ENCODE peak calls at places on chromosomes 16 and 17, in six cellular contexts. B is GM18507; K is stimulated activated CD4-positive, alpha-beta T cell treated with anti-CD3 and anti-CD28 coated beads, Interleukin-1b, Interleukin-23, amount 100 ng/mL, for 48 hours; C is EH; M is pons; Y is HAP-1. H is an unnamed sample.

GRCh38 chr16:80935691-80936090 is 71.0 kb downstream of the CMC2 start:
- DNase-seq in B (no peak), K (no peak), C (no peak), M (no peak), Y (no peak), H (no peak)

GRCh38 chr16:9134739-9135138 is 43.3 kb downstream of the HAPSTR1 start:
- DNase-seq in B (peak; percentile 47), K (peak; percentile 68), C (peak; percentile 62), M (peak; percentile 37), Y (peak; percentile 75), H (peak; percentile 47)

GRCh38 chr16:67157106-67157748 is 2.5 kb downstream of the TRADD start:
- DNase-seq in B (no peak), K (no peak), C (no peak), M (no peak), Y (no peak), H (no peak)

GRCh38 chr16:14302399-14303181 is 231.5 kb downstream of the MRTFB start:
- DNase-seq in B (no peak), K (no peak), C (no peak), M (no peak), Y (peak; percentile 70), H (no peak)

GRCh38 chr16:11001611-11002010 is 57.2 kb downstream of the CLEC16A start:
- DNase-seq in B (no peak), K (no peak), C (no peak), M (no peak), Y (no peak), H (no peak)

GRCh38 chr17:48617515-48618365 is 2.6 kb upstream of the HOXB8 start:
- DNase-seq in B (no peak), K (no peak), C (no peak), M (no peak), Y (no peak), H (no peak)

GRCh38 chr16:86951831-86952598 is 365.2 kb downstream of the C16orf95 start:
- DNase-seq in B (no peak), K (no peak), C (peak; percentile 99), M (no peak), Y (no peak), H (peak; percentile 100)

GRCh38 chr17:51046527-51047384 is 73.9 kb downstream of the SPAG9 start:
- DNase-seq in B (no peak), K (no peak), C (peak; percentile 81), M (peak; percentile 99), Y (peak; percentile 89), H (peak; percentile 97)

GRCh38 chr16:80084614-80085013 is 456.2 kb upstream of the DYNLRB2 start:
- DNase-seq in B (no peak), K (no peak), C (peak; percentile 30), M (peak; percentile 69), Y (peak; percentile 68), H (peak; percentile 44)

GRCh38 chr17:56912105-56912999 is 1.5 kb downstream of the TRIM25 start:
- DNase-seq in B (no peak), K (no peak), C (peak; percentile 29), M (no peak), Y (no peak), H (no peak)

GRCh38 chr16:73692861-73693260 is 603.8 kb upstream of the PSMD7 start:
- DNase-seq in B (no peak), K (no peak), C (no peak), M (no peak), Y (no peak), H (no peak)

GRCh38 chr17:850828-851759 is 68.9 kb downstream of the MRM3 start:
- DNase-seq in B (no peak), K (no peak), C (peak; percentile 82), M (no peak), Y (no peak), H (peak; percentile 68)

GRCh38 chr17:63452091-63452978 is 6.2 kb upstream of the CYB561 start:
- DNase-seq in B (no peak), K (no peak), C (no peak), M (no peak), Y (no peak), H (no peak)

H was measured in LHCN-M2.